ENCODE peak calls at places on chromosomes 13 and 19, in ten cellular contexts. Y is cardiac septum; F is AG04450; S is heart left ventricle; P is AG09309; V is progenitor cell of endocrine pancreas; R is NCI-H1417; I is stimulated activated CD4-positive, alpha-beta T cell treated with anti-CD3 and anti-CD28 coated beads, Interleukin-4, amount 100 ng/mL, for 24 hours; T is pons; L is fibroblast of the conjunctiva. O is an unnamed sample.

GRCh38 chr19:55452381-55453325 is 8.8 kb downstream of the ISOC2 start:
- DNase-seq in Y (no peak), F (peak), S (peak), P (no peak), V (peak), R (peak), I (peak), T (peak), L (no peak), O (peak)

GRCh38 chr13:73421310-73421912 is 362.6 kb downstream of the KLF5 start:
- DNase-seq in Y (no peak), F (no peak), S (no peak), P (no peak), V (no peak), R (no peak), I (peak), T (no peak), L (no peak), O (peak)

GRCh38 chr13:111904166-111904565 is 162.8 kb upstream of the SOX1 start:
- DNase-seq in Y (no peak), F (no peak), S (peak), P (no peak), V (no peak), R (no peak), I (no peak), T (no peak), L (no peak), O (no peak)

GRCh38 chr13:23081246-23081645 is 99.5 kb upstream of the SGCG start:
- DNase-seq in Y (no peak), F (peak), S (no peak), P (peak), V (no peak), R (no peak), I (no peak), T (no peak), L (no peak), O (no peak)

GRCh38 chr13:111217661-111218060 is 102.6 kb downstream of the ARHGEF7 start:
- DNase-seq in Y (no peak), F (no peak), S (no peak), P (no peak), V (no peak), R (no peak), I (no peak), T (no peak), L (no peak), O (no peak)

GRCh38 chr19:45099465-45100201 is 6.7 kb downstream of the PPP1R37 start:
- DNase-seq in Y (no peak), F (no peak), S (no peak), P (no peak), V (no peak), R (peak), I (no peak), T (no peak), L (no peak), O (no peak)

GRCh38 chr13:22506286-22506685 is 674.5 kb upstream of the SGCG start:
- DNase-seq in Y (no peak), F (no peak), S (no peak), P (no peak), V (no peak), R (no peak), I (no peak), T (no peak), L (no peak), O (no peak)

GRCh38 chr19:1568320-1569019 is at the start of gene MEX3D:
- DNase-seq in Y (no peak), F (no peak), S (peak), P (no peak), V (peak), R (peak), I (peak), T (peak), L (no peak), O (peak)

GRCh38 chr13:87426737-87427136 is 244.4 kb upstream of the SLITRK5 start:
- DNase-seq in Y (no peak), F (no peak), S (no peak), P (no peak), V (no peak), R (no peak), I (no peak), T (no peak), L (no peak), O (no peak)

GRCh38 chr13:69737129-69737935 is 370.3 kb upstream of the ATXN8OS start:
- DNase-seq in Y (peak), F (no peak), S (no peak), P (no peak), V (no peak), R (no peak), I (no peak), T (no peak), L (no peak), O (no peak)

GRCh38 chr13:30576528-30576927 is 41.2 kb upstream of the USPL1 start:
- DNase-seq in Y (no peak), F (no peak), S (peak), P (no peak), V (no peak), R (no peak), I (peak), T (peak), L (no peak), O (peak)

GRCh38 chr19:11197291-11198174 is at the start of gene KANK2:
- DNase-seq in Y (peak), F (no peak), S (peak), P (no peak), V (peak), R (peak), I (peak), T (peak), L (peak), O (peak)

GRCh38 chr13:113586661-113587479 is 2.3 kb downstream of the TFDP1 start:
- DNase-seq in Y (peak), F (no peak), S (no peak), P (no peak), V (no peak), R (no peak), I (no peak), T (no peak), L (no peak), O (no peak)

GRCh38 chr19:6769006-6769637 is 1.9 kb upstream of the SH2D3A start:
- DNase-seq in Y (no peak), F (no peak), S (no peak), P (no peak), V (no peak), R (no peak), I (no peak), T (no peak), L (no peak), O (no peak)

GRCh38 chr13:40060318-40061007 is 405.0 kb downstream of the COG6 start:
- DNase-seq in Y (no peak), F (no peak), S (no peak), P (peak), V (no peak), R (no peak), I (peak), T (peak), L (peak), O (peak)

GRCh38 chr13:40189885-40190655 is 476.4 kb downstream of the FOXO1 start:
- DNase-seq in Y (no peak), F (no peak), S (no peak), P (no peak), V (no peak), R (no peak), I (no peak), T (peak), L (no peak), O (peak)

GRCh38 chr13:80481589-80481988 is 140.7 kb upstream of the SPRY2 start:
- DNase-seq in Y (no peak), F (no peak), S (no peak), P (no peak), V (no peak), R (no peak), I (no peak), T (no peak), L (no peak), O (no peak)

GRCh38 chr13:64912141-64912540 is 2318.0 kb downstream of the PCDH9 start:
- DNase-seq in Y (no peak), F (peak), S (no peak), P (peak), V (no peak), R (no peak), I (no peak), T (no peak), L (peak), O (peak)

GRCh38 chr19:46718157-46718933 is 1.4 kb upstream of the PRKD2 start:
- DNase-seq in Y (no peak), F (no peak), S (peak), P (no peak), V (no peak), R (no peak), I (peak), T (peak), L (no peak), O (peak)

GRCh38 chr13:75789451-75790197 is 153.5 kb downstream of the LMO7 start:
- DNase-seq in Y (no peak), F (no peak), S (no peak), P (no peak), V (no peak), R (no peak), I (no peak), T (no peak), L (no peak), O (peak)

GRCh38 chr13:40776681-40777165 is 5.7 kb upstream of the MRPS31 start:
- DNase-seq in Y (peak), F (no peak), S (no peak), P (no peak), V (no peak), R (no peak), I (peak), T (peak), L (no peak), O (peak)

GRCh38 chr13:30381049-30381448 is 41.2 kb upstream of the UBE2L5 start:
- DNase-seq in Y (no peak), F (no peak), S (no peak), P (no peak), V (no peak), R (no peak), I (no peak), T (no peak), L (no peak), O (no peak)

GRCh38 chr19:4229179-4229931 is at the start of gene EBI3:
- DNase-seq in Y (no peak), F (no peak), S (peak), P (no peak), V (peak), R (peak), I (peak), T (no peak), L (no peak), O (peak)

O was measured in NCI-H226.